ENCODE peak calls at places on chromosomes 1 and 21, in six cellular contexts. C, L, X, A, H and R are unnamed samples.
A peak's percentile ranks its signal among the peaks of the same experiment; 100 is the strongest.

GRCh38 chr1:213623103-213623581 is 364.6 kb upstream of the PROX1 start:
- DNase-seq in A (no peak), L (peak; percentile 4), H (no peak), C (no peak), X (no peak), R (no peak)

GRCh38 chr1:12709696-12710095 is 6.2 kb upstream of the AADACL3 start:
- DNase-seq in X (no peak), H (no peak), C (no peak), A (no peak), L (no peak), R (no peak)

GRCh38 chr21:42746593-42747266 is 93.3 kb downstream of the PDE9A start:
- DNase-seq in L (no peak), C (no peak), H (no peak), X (no peak), A (peak; percentile 34), R (no peak)

GRCh38 chr1:209780276-209780675 is 4.1 kb downstream of the C1orf74 start:
- DNase-seq in C (no peak), H (no peak), X (no peak), L (no peak), A (no peak), R (no peak)

GRCh38 chr1:231279081-231279480 is 38.1 kb downstream of the GNPAT start:
- DNase-seq in A (no peak), X (no peak), C (peak; percentile 28), L (no peak), H (no peak), R (no peak)

GRCh38 chr1:213761845-213762407 is 225.8 kb upstream of the PROX1 start:
- DNase-seq in L (no peak), X (no peak), C (no peak), A (no peak), H (no peak), R (no peak)

GRCh38 chr1:56577859-56578663 is 1.3 kb downstream of the PLPP3 start:
- DNase-seq in C (peak; percentile 61), H (peak; percentile 60), X (peak; percentile 26), L (no peak), A (peak; percentile 78), R (peak; percentile 75)

GRCh38 chr21:20591294-20591693 is 406.9 kb upstream of the NCAM2 start:
- DNase-seq in X (no peak), C (no peak), A (no peak), H (no peak), L (no peak), R (no peak)

DNA sequence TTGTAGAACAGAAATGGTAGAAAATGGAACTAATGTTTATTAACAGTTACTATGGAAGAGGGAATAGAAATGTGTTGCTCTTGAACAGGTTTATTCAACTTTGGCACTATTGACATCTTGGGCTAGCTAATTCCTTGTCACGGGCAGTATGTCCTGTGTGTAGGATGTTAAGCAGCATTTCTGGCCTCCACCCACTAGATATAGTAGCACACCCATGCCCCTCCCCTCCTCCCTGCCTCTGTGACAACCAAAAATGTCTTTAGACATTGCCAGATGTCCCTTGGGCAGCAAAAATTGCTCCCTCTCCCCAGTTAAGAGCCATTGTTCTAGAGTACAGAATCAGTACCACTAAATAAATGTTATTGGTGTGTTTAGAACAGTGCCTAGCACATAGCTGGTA is 91.4 kb upstream of the TPTE start:
- DNase-seq in C (no peak), L (no peak), A (no peak), X (no peak), H (no peak), R (no peak)
- H3K9me3 ChIP-seq in C (peaks cover 47% of the 10 kb centered on the region), L (peaks cover 3% of the 10 kb centered on the region), A (no peaks in the 10 kb centered on the region), X (peaks cover 43% of the 10 kb centered on the region), H (no peaks in the 10 kb centered on the region), R (peaks cover 36% of the 10 kb centered on the region)

GRCh38 chr1:10672376-10673050 is 123.9 kb downstream of the CASZ1 start:
- DNase-seq in X (no peak), C (no peak), H (no peak), L (no peak), A (no peak), R (no peak)
- H3K4me1 ChIP-seq in X (no peaks in the 10 kb centered on the region), C (no peaks in the 10 kb centered on the region), H (peaks cover 48% of the 10 kb centered on the region), L (no peaks in the 10 kb centered on the region), A (peaks cover 50% of the 10 kb centered on the region), R (peaks cover 5% of the 10 kb centered on the region)

DNA sequence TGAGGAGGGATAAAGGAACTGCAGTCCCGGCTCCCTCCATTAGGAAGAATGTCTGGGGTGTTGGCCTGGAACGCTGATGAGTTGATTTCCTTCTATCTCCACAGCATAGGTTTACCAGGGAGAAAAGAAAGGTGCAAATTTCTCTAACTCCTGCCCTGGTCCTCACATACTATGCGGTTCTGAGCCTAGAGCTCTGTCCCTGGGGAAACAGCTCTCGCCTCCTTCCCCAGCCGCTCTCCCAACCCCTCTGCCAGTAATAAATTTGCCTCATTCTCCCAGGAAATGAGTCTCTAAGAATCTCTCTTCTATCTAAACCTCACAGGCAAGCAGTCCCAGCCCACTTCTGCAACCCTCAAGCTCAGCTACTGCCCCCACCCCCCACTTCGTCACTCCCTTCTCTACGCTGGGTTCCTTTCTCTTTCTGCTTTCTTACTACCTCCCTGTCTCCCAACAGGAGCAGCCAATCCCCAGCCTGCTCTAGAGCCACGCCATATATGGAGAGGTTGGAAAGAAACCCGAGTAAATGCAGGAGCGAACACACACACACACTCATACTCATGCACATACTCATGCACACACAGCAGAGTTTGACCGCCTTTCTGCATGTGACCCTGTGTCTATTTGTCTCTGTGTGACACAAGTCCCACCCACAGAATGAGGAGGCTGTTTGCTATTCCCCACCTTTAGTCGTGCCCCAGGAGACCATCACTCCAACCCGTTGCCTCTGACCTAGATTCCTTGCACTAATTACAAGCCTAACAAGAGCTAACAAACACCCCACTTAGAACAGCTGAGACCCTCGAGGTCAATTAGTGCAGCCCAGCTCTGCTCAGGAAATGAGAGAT is 13.4 kb downstream of the PLEKHO1 start:
- DNase-seq in A (peak; percentile 85), L (peak; percentile 97), H (peak; percentile 60), C (peak; percentile 100), X (peak; percentile 49), R (peak; percentile 96)
- TF ChIP-seq POLR2A in A (peak; percentile 60), L (peak; percentile 84), H (peak; percentile 55), C (peak; percentile 93), X (no peak), R (peak; percentile 75)

GRCh38 chr21:28592205-28592845 is 400.4 kb downstream of the LTN1 start:
- DNase-seq in H (no peak), A (no peak), L (no peak), C (no peak), X (no peak), R (no peak)

GRCh38 chr21:28602581-28602980 is 390.1 kb downstream of the LTN1 start:
- DNase-seq in H (no peak), A (no peak), L (no peak), X (no peak), C (no peak), R (no peak)

GRCh38 chr21:28601708-28602107 is 391.0 kb downstream of the LTN1 start:
- DNase-seq in A (no peak), C (peak; percentile 31), H (no peak), L (no peak), X (no peak), R (no peak)

GRCh38 chr21:28598214-28598613 is 394.5 kb downstream of the LTN1 start:
- DNase-seq in A (no peak), H (no peak), C (no peak), L (no peak), X (no peak), R (no peak)
- H3K9me3 ChIP-seq in A (no peaks in the 10 kb centered on the region), H (no peaks in the 10 kb centered on the region), C (peaks cover 8% of the 10 kb centered on the region), L (no peaks in the 10 kb centered on the region), X (no peaks in the 10 kb centered on the region), R (peaks cover 10% of the 10 kb centered on the region)

DNA sequence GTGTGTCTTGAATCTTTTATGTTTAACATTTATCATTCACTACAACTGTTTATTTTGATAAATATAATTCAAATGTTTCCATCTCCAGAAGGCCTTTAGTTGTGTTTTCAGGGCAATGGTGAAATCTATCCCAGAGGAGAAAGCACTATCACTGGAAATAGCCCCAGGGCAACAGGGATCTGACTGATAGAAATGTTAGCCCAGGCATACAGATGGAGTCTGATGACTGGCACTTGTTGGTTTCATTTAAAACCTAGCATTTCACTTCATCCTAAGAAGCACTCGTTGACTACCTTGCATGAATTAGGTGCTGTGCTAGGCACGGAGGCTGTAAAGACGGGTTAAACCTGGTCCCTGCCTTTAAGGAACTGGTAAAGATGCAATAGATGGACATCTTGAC is 103.1 kb downstream of the C1orf21 start:
- DNase-seq in L (no peak), X (no peak), H (no peak), A (no peak), C (no peak), R (no peak)
- H3K4me1 ChIP-seq in L (peaks cover 13% of the 10 kb centered on the region), X (peaks cover 49% of the 10 kb centered on the region), H (peaks cover 37% of the 10 kb centered on the region), A (peaks cover 47% of the 10 kb centered on the region), C (peaks cover 17% of the 10 kb centered on the region), R (peaks cover 3% of the 10 kb centered on the region)